ENCODE peak calls at places on chromosomes 2 and 18, in nine cellular contexts. One of them, this sample, is unnamed.

GRCh38 chr2:208545398-208546042 is 138.9 kb downstream of the PTH2R start:
- DNase-seq in fibroblast of lung: no peak
- DNase-seq in cardiac fibroblast: no peak
- DNase-seq in stromal cell of bone marrow: no peak
- DNase-seq in anterior cingulate cortex: no peak
- DNase-seq in tibial nerve: no peak
- DNase-seq in AG10803: no peak
- DNase-seq in KG1: no peak
- DNase-seq in HCT116: no peak
- DNase-seq in this sample: no peak

GRCh38 chr18:60146220-60146960 is 226.2 kb downstream of the MC4R start:
- DNase-seq in fibroblast of lung: no peak
- DNase-seq in cardiac fibroblast: no peak
- DNase-seq in stromal cell of bone marrow: peak
- DNase-seq in anterior cingulate cortex: no peak
- DNase-seq in tibial nerve: no peak
- DNase-seq in AG10803: peak
- DNase-seq in KG1: no peak
- DNase-seq in HCT116: no peak
- DNase-seq in this sample: no peak

GRCh38 chr2:195660265-195660890 is 3.4 kb downstream of the SLC39A10 start:
- DNase-seq in fibroblast of lung: peak
- DNase-seq in cardiac fibroblast: peak
- DNase-seq in stromal cell of bone marrow: peak
- DNase-seq in anterior cingulate cortex: peak
- DNase-seq in tibial nerve: peak
- DNase-seq in AG10803: peak
- DNase-seq in KG1: peak
- DNase-seq in HCT116: no peak
- DNase-seq in this sample: peak

GRCh38 chr2:182891611-182892010 is 25.2 kb upstream of the FRZB start:
- DNase-seq in fibroblast of lung: no peak
- DNase-seq in cardiac fibroblast: no peak
- DNase-seq in stromal cell of bone marrow: no peak
- DNase-seq in anterior cingulate cortex: no peak
- DNase-seq in tibial nerve: no peak
- DNase-seq in AG10803: no peak
- DNase-seq in KG1: no peak
- DNase-seq in HCT116: no peak
- DNase-seq in this sample: no peak

GRCh38 chr2:6590442-6590841 is 275.3 kb downstream of the CMPK2 start:
- DNase-seq in fibroblast of lung: no peak
- DNase-seq in cardiac fibroblast: no peak
- DNase-seq in stromal cell of bone marrow: no peak
- DNase-seq in anterior cingulate cortex: no peak
- DNase-seq in tibial nerve: no peak
- DNase-seq in AG10803: no peak
- DNase-seq in KG1: no peak
- DNase-seq in HCT116: no peak
- DNase-seq in this sample: no peak

GRCh38 chr18:69109686-69110085 is 291.0 kb upstream of the DOK6 start:
- DNase-seq in fibroblast of lung: peak
- DNase-seq in cardiac fibroblast: peak
- DNase-seq in stromal cell of bone marrow: peak
- DNase-seq in anterior cingulate cortex: no peak
- DNase-seq in tibial nerve: no peak
- DNase-seq in AG10803: peak
- DNase-seq in KG1: no peak
- DNase-seq in HCT116: no peak
- DNase-seq in this sample: peak

GRCh38 chr2:216792222-216793001 is 67.5 kb downstream of the TNP1 start:
- DNase-seq in fibroblast of lung: peak
- DNase-seq in cardiac fibroblast: peak
- DNase-seq in stromal cell of bone marrow: peak
- DNase-seq in anterior cingulate cortex: no peak
- DNase-seq in tibial nerve: peak
- DNase-seq in AG10803: peak
- DNase-seq in KG1: no peak
- DNase-seq in HCT116: no peak
- DNase-seq in this sample: no peak

GRCh38 chr2:128605421-128605820 is 286.8 kb upstream of the HS6ST1 start:
- DNase-seq in fibroblast of lung: no peak
- DNase-seq in cardiac fibroblast: no peak
- DNase-seq in stromal cell of bone marrow: no peak
- DNase-seq in anterior cingulate cortex: no peak
- DNase-seq in tibial nerve: no peak
- DNase-seq in AG10803: no peak
- DNase-seq in KG1: no peak
- DNase-seq in HCT116: no peak
- DNase-seq in this sample: no peak

GRCh38 chr2:56132138-56132537 is 51.7 kb upstream of the CCDC85A start:
- DNase-seq in fibroblast of lung: peak
- DNase-seq in cardiac fibroblast: peak
- DNase-seq in stromal cell of bone marrow: peak
- DNase-seq in anterior cingulate cortex: no peak
- DNase-seq in tibial nerve: no peak
- DNase-seq in AG10803: peak
- DNase-seq in KG1: peak
- DNase-seq in HCT116: peak
- DNase-seq in this sample: peak

GRCh38 chr2:238462782-238463396 is 36.2 kb downstream of the ASB1 start:
- DNase-seq in fibroblast of lung: peak
- DNase-seq in cardiac fibroblast: peak
- DNase-seq in stromal cell of bone marrow: no peak
- DNase-seq in anterior cingulate cortex: no peak
- DNase-seq in tibial nerve: peak
- DNase-seq in AG10803: peak
- DNase-seq in KG1: peak
- DNase-seq in HCT116: peak
- DNase-seq in this sample: peak

GRCh38 chr18:58013241-58014211 is 30.5 kb upstream of the NEDD4L start:
- DNase-seq in fibroblast of lung: no peak
- DNase-seq in cardiac fibroblast: no peak
- DNase-seq in stromal cell of bone marrow: no peak
- DNase-seq in anterior cingulate cortex: no peak
- DNase-seq in tibial nerve: no peak
- DNase-seq in AG10803: no peak
- DNase-seq in KG1: no peak
- DNase-seq in HCT116: no peak
- DNase-seq in this sample: no peak

GRCh38 chr2:176424756-176425155 is 155.5 kb downstream of the MTX2 start:
- DNase-seq in fibroblast of lung: no peak
- DNase-seq in cardiac fibroblast: no peak
- DNase-seq in stromal cell of bone marrow: no peak
- DNase-seq in anterior cingulate cortex: no peak
- DNase-seq in tibial nerve: no peak
- DNase-seq in AG10803: no peak
- DNase-seq in KG1: no peak
- DNase-seq in HCT116: no peak
- DNase-seq in this sample: no peak

GRCh38 chr2:64792310-64792709 is 138.6 kb upstream of the SERTAD2 start:
- DNase-seq in fibroblast of lung: no peak
- DNase-seq in cardiac fibroblast: no peak
- DNase-seq in stromal cell of bone marrow: no peak
- DNase-seq in anterior cingulate cortex: no peak
- DNase-seq in tibial nerve: no peak
- DNase-seq in AG10803: no peak
- DNase-seq in KG1: no peak
- DNase-seq in HCT116: no peak
- DNase-seq in this sample: no peak

GRCh38 chr2:206220997-206221396 is 53.5 kb upstream of the ZDBF2 start:
- DNase-seq in fibroblast of lung: no peak
- DNase-seq in cardiac fibroblast: no peak
- DNase-seq in stromal cell of bone marrow: no peak
- DNase-seq in anterior cingulate cortex: no peak
- DNase-seq in tibial nerve: no peak
- DNase-seq in AG10803: no peak
- DNase-seq in KG1: no peak
- DNase-seq in HCT116: no peak
- DNase-seq in this sample: no peak

GRCh38 chr18:63317982-63318881 is 1.3 kb downstream of the BCL2 start:
- DNase-seq in fibroblast of lung: no peak
- DNase-seq in cardiac fibroblast: no peak
- DNase-seq in stromal cell of bone marrow: no peak
- DNase-seq in anterior cingulate cortex: peak
- DNase-seq in tibial nerve: peak
- DNase-seq in AG10803: no peak
- DNase-seq in KG1: peak
- DNase-seq in HCT116: no peak
- DNase-seq in this sample: peak

GRCh38 chr18:68991281-68991680 is 193.4 kb downstream of the CCDC102B start:
- DNase-seq in fibroblast of lung: peak
- DNase-seq in cardiac fibroblast: peak
- DNase-seq in stromal cell of bone marrow: peak
- DNase-seq in anterior cingulate cortex: no peak
- DNase-seq in tibial nerve: no peak
- DNase-seq in AG10803: no peak
- DNase-seq in KG1: no peak
- DNase-seq in HCT116: no peak
- DNase-seq in this sample: peak

GRCh38 chr2:120945832-120946231 is 210.2 kb downstream of the GLI2 start:
- DNase-seq in fibroblast of lung: no peak
- DNase-seq in cardiac fibroblast: no peak
- DNase-seq in stromal cell of bone marrow: no peak
- DNase-seq in anterior cingulate cortex: no peak
- DNase-seq in tibial nerve: no peak
- DNase-seq in AG10803: no peak
- DNase-seq in KG1: no peak
- DNase-seq in HCT116: no peak
- DNase-seq in this sample: no peak

GRCh38 chr18:63005306-63005705 is 290.0 kb downstream of the PHLPP1 start:
- DNase-seq in fibroblast of lung: no peak
- DNase-seq in cardiac fibroblast: no peak
- DNase-seq in stromal cell of bone marrow: no peak
- DNase-seq in anterior cingulate cortex: no peak
- DNase-seq in tibial nerve: no peak
- DNase-seq in AG10803: no peak
- DNase-seq in KG1: no peak
- DNase-seq in HCT116: no peak
- DNase-seq in this sample: no peak

GRCh38 chr2:157056200-157056676 is 201.3 kb upstream of the GALNT5 start:
- DNase-seq in fibroblast of lung: peak
- DNase-seq in cardiac fibroblast: peak
- DNase-seq in stromal cell of bone marrow: peak
- DNase-seq in anterior cingulate cortex: no peak
- DNase-seq in tibial nerve: peak
- DNase-seq in AG10803: peak
- DNase-seq in KG1: no peak
- DNase-seq in HCT116: peak
- DNase-seq in this sample: no peak

GRCh38 chr2:125679903-125680302 is 976.1 kb upstream of the GYPC start:
- DNase-seq in fibroblast of lung: no peak
- DNase-seq in cardiac fibroblast: no peak
- DNase-seq in stromal cell of bone marrow: no peak
- DNase-seq in anterior cingulate cortex: no peak
- DNase-seq in tibial nerve: no peak
- DNase-seq in AG10803: no peak
- DNase-seq in KG1: no peak
- DNase-seq in HCT116: no peak
- DNase-seq in this sample: no peak

GRCh38 chr2:160294339-160294803 is 94.3 kb upstream of the ITGB6 start:
- DNase-seq in fibroblast of lung: peak
- DNase-seq in cardiac fibroblast: peak
- DNase-seq in stromal cell of bone marrow: peak
- DNase-seq in anterior cingulate cortex: no peak
- DNase-seq in tibial nerve: peak
- DNase-seq in AG10803: peak
- DNase-seq in KG1: no peak
- DNase-seq in HCT116: no peak
- DNase-seq in this sample: peak

GRCh38 chr2:20439193-20439475 is 7.7 kb upstream of the RHOB start:
- DNase-seq in fibroblast of lung: peak
- DNase-seq in cardiac fibroblast: no peak
- DNase-seq in stromal cell of bone marrow: no peak
- DNase-seq in anterior cingulate cortex: no peak
- DNase-seq in tibial nerve: no peak
- DNase-seq in AG10803: no peak
- DNase-seq in KG1: no peak
- DNase-seq in HCT116: no peak
- DNase-seq in this sample: no peak

GRCh38 chr2:90069290-90069894 is 1377.9 kb downstream of the RPIA start:
- DNase-seq in fibroblast of lung: peak
- DNase-seq in cardiac fibroblast: peak
- DNase-seq in stromal cell of bone marrow: peak
- DNase-seq in anterior cingulate cortex: no peak
- DNase-seq in tibial nerve: no peak
- DNase-seq in AG10803: peak
- DNase-seq in KG1: peak
- DNase-seq in HCT116: no peak
- DNase-seq in this sample: peak

GRCh38 chr18:74197705-74198341 is 49.5 kb downstream of the TIMM21 start:
- DNase-seq in fibroblast of lung: no peak
- DNase-seq in cardiac fibroblast: no peak
- DNase-seq in stromal cell of bone marrow: no peak
- DNase-seq in anterior cingulate cortex: no peak
- DNase-seq in tibial nerve: no peak
- DNase-seq in AG10803: no peak
- DNase-seq in KG1: no peak
- DNase-seq in HCT116: no peak
- DNase-seq in this sample: no peak

GRCh38 chr2:182020319-182021055 is 34.8 kb downstream of the PPP1R1C start:
- DNase-seq in fibroblast of lung: peak
- DNase-seq in cardiac fibroblast: peak
- DNase-seq in stromal cell of bone marrow: no peak
- DNase-seq in anterior cingulate cortex: no peak
- DNase-seq in tibial nerve: no peak
- DNase-seq in AG10803: no peak
- DNase-seq in KG1: no peak
- DNase-seq in HCT116: no peak
- DNase-seq in this sample: peak

GRCh38 chr18:22556271-22556990 is 138.7 kb upstream of the CTAGE1 start:
- DNase-seq in fibroblast of lung: no peak
- DNase-seq in cardiac fibroblast: peak
- DNase-seq in stromal cell of bone marrow: no peak
- DNase-seq in anterior cingulate cortex: no peak
- DNase-seq in tibial nerve: no peak
- DNase-seq in AG10803: no peak
- DNase-seq in KG1: no peak
- DNase-seq in HCT116: no peak
- DNase-seq in this sample: no peak

GRCh38 chr2:73920577-73921545 is 5.8 kb upstream of the DGUOK start:
- DNase-seq in fibroblast of lung: peak
- DNase-seq in cardiac fibroblast: peak
- DNase-seq in stromal cell of bone marrow: no peak
- DNase-seq in anterior cingulate cortex: no peak
- DNase-seq in tibial nerve: no peak
- DNase-seq in AG10803: no peak
- DNase-seq in KG1: no peak
- DNase-seq in HCT116: peak
- DNase-seq in this sample: peak

GRCh38 chr18:35376742-35377695 is at the start of gene ZNF396:
- DNase-seq in fibroblast of lung: peak
- DNase-seq in cardiac fibroblast: peak
- DNase-seq in stromal cell of bone marrow: peak
- DNase-seq in anterior cingulate cortex: peak
- DNase-seq in tibial nerve: peak
- DNase-seq in AG10803: peak
- DNase-seq in KG1: peak
- DNase-seq in HCT116: peak
- DNase-seq in this sample: peak

GRCh38 chr2:234690569-234691225 is 193.8 kb upstream of the ARL4C start:
- DNase-seq in fibroblast of lung: peak
- DNase-seq in cardiac fibroblast: peak
- DNase-seq in stromal cell of bone marrow: peak
- DNase-seq in anterior cingulate cortex: no peak
- DNase-seq in tibial nerve: no peak
- DNase-seq in AG10803: peak
- DNase-seq in KG1: peak
- DNase-seq in HCT116: no peak
- DNase-seq in this sample: no peak

GRCh38 chr2:241804326-241805276 is 4.4 kb upstream of the NEU4 start:
- DNase-seq in fibroblast of lung: no peak
- DNase-seq in cardiac fibroblast: peak
- DNase-seq in stromal cell of bone marrow: no peak
- DNase-seq in anterior cingulate cortex: no peak
- DNase-seq in tibial nerve: no peak
- DNase-seq in AG10803: peak
- DNase-seq in KG1: no peak
- DNase-seq in HCT116: no peak
- DNase-seq in this sample: peak

GRCh38 chr2:201021914-201022313 is 49.6 kb downstream of the HYCC2 start:
- DNase-seq in fibroblast of lung: no peak
- DNase-seq in cardiac fibroblast: no peak
- DNase-seq in stromal cell of bone marrow: no peak
- DNase-seq in anterior cingulate cortex: no peak
- DNase-seq in tibial nerve: no peak
- DNase-seq in AG10803: no peak
- DNase-seq in KG1: no peak
- DNase-seq in HCT116: no peak
- DNase-seq in this sample: no peak